ENCODE peak calls at places on chromosomes 2 and 18, in four cellular contexts. One of them, this sample, is unnamed.

GRCh38 chr2:30394096-30394495 is 53.0 kb upstream of the LCLAT1 start:
- DNase-seq in AG20443: no peak
- DNase-seq in NCI-H524 treated with DMSO at 0.1 percent for 48 hours: no peak
- DNase-seq in activated effector memory CD4-positive, alpha-beta T cell treated with anti-CD3 and anti-CD28 coated beads, Interleukin-2, amount 50 U/mL, for 16 hours: no peak
- DNase-seq in this sample: no peak

GRCh38 chr2:16014802-16015201 is 74.5 kb downstream of the MYCN start:
- DNase-seq in AG20443: no peak
- DNase-seq in NCI-H524 treated with DMSO at 0.1 percent for 48 hours: no peak
- DNase-seq in activated effector memory CD4-positive, alpha-beta T cell treated with anti-CD3 and anti-CD28 coated beads, Interleukin-2, amount 50 U/mL, for 16 hours: no peak
- DNase-seq in this sample: no peak

GRCh38 chr2:100653449-100654045 is 90.8 kb downstream of the PDCL3 start:
- DNase-seq in AG20443: no peak
- DNase-seq in NCI-H524 treated with DMSO at 0.1 percent for 48 hours: no peak
- DNase-seq in activated effector memory CD4-positive, alpha-beta T cell treated with anti-CD3 and anti-CD28 coated beads, Interleukin-2, amount 50 U/mL, for 16 hours: no peak
- DNase-seq in this sample: no peak

GRCh38 chr18:76219023-76219422 is 276.0 kb downstream of the ZNF516 start:
- DNase-seq in AG20443: no peak
- DNase-seq in NCI-H524 treated with DMSO at 0.1 percent for 48 hours: no peak
- DNase-seq in activated effector memory CD4-positive, alpha-beta T cell treated with anti-CD3 and anti-CD28 coated beads, Interleukin-2, amount 50 U/mL, for 16 hours: no peak
- DNase-seq in this sample: no peak

GRCh38 chr2:55460562-55460961 is 40.9 kb upstream of the CCDC88A start:
- DNase-seq in AG20443: peak
- DNase-seq in NCI-H524 treated with DMSO at 0.1 percent for 48 hours: no peak
- DNase-seq in activated effector memory CD4-positive, alpha-beta T cell treated with anti-CD3 and anti-CD28 coated beads, Interleukin-2, amount 50 U/mL, for 16 hours: no peak
- DNase-seq in this sample: no peak

GRCh38 chr2:230130668-230131364 is 62.1 kb upstream of the SLC16A14 start:
- DNase-seq in AG20443: peak
- DNase-seq in NCI-H524 treated with DMSO at 0.1 percent for 48 hours: no peak
- DNase-seq in activated effector memory CD4-positive, alpha-beta T cell treated with anti-CD3 and anti-CD28 coated beads, Interleukin-2, amount 50 U/mL, for 16 hours: no peak
- DNase-seq in this sample: no peak

GRCh38 chr18:46051731-46052461 is 20.2 kb downstream of the PSTPIP2 start:
- DNase-seq in AG20443: peak
- DNase-seq in NCI-H524 treated with DMSO at 0.1 percent for 48 hours: no peak
- DNase-seq in activated effector memory CD4-positive, alpha-beta T cell treated with anti-CD3 and anti-CD28 coated beads, Interleukin-2, amount 50 U/mL, for 16 hours: no peak
- DNase-seq in this sample: no peak

GRCh38 chr2:144438722-144439508 is 81.0 kb downstream of the ZEB2 start:
- DNase-seq in AG20443: no peak
- DNase-seq in NCI-H524 treated with DMSO at 0.1 percent for 48 hours: peak
- DNase-seq in activated effector memory CD4-positive, alpha-beta T cell treated with anti-CD3 and anti-CD28 coated beads, Interleukin-2, amount 50 U/mL, for 16 hours: no peak
- DNase-seq in this sample: no peak

GRCh38 chr2:197304556-197305011 is 6.0 kb downstream of the ANKRD44 start:
- DNase-seq in AG20443: no peak
- DNase-seq in NCI-H524 treated with DMSO at 0.1 percent for 48 hours: no peak
- DNase-seq in activated effector memory CD4-positive, alpha-beta T cell treated with anti-CD3 and anti-CD28 coated beads, Interleukin-2, amount 50 U/mL, for 16 hours: no peak
- DNase-seq in this sample: no peak

GRCh38 chr2:235766206-235766794 is 272.5 kb downstream of the AGAP1 start:
- DNase-seq in AG20443: peak
- DNase-seq in NCI-H524 treated with DMSO at 0.1 percent for 48 hours: peak
- DNase-seq in activated effector memory CD4-positive, alpha-beta T cell treated with anti-CD3 and anti-CD28 coated beads, Interleukin-2, amount 50 U/mL, for 16 hours: peak
- DNase-seq in this sample: no peak

GRCh38 chr2:119069781-119070180 is 88.8 kb downstream of the C1QL2 start:
- DNase-seq in AG20443: no peak
- DNase-seq in NCI-H524 treated with DMSO at 0.1 percent for 48 hours: no peak
- DNase-seq in activated effector memory CD4-positive, alpha-beta T cell treated with anti-CD3 and anti-CD28 coated beads, Interleukin-2, amount 50 U/mL, for 16 hours: no peak
- DNase-seq in this sample: no peak

GRCh38 chr2:7418343-7418742 is 501.1 kb downstream of the RNF144A start:
- DNase-seq in AG20443: peak
- DNase-seq in NCI-H524 treated with DMSO at 0.1 percent for 48 hours: no peak
- DNase-seq in activated effector memory CD4-positive, alpha-beta T cell treated with anti-CD3 and anti-CD28 coated beads, Interleukin-2, amount 50 U/mL, for 16 hours: no peak
- DNase-seq in this sample: no peak

GRCh38 chr2:161096336-161096735 is 63.9 kb upstream of the TANK start:
- DNase-seq in AG20443: no peak
- DNase-seq in NCI-H524 treated with DMSO at 0.1 percent for 48 hours: no peak
- DNase-seq in activated effector memory CD4-positive, alpha-beta T cell treated with anti-CD3 and anti-CD28 coated beads, Interleukin-2, amount 50 U/mL, for 16 hours: no peak
- DNase-seq in this sample: no peak

GRCh38 chr2:172674034-172674967 is 61.3 kb upstream of the RAPGEF4 start:
- DNase-seq in AG20443: peak
- DNase-seq in NCI-H524 treated with DMSO at 0.1 percent for 48 hours: no peak
- DNase-seq in activated effector memory CD4-positive, alpha-beta T cell treated with anti-CD3 and anti-CD28 coated beads, Interleukin-2, amount 50 U/mL, for 16 hours: peak
- DNase-seq in this sample: no peak

GRCh38 chr2:234881413-234882241 is 70.2 kb upstream of the SH3BP4 start:
- DNase-seq in AG20443: peak
- DNase-seq in NCI-H524 treated with DMSO at 0.1 percent for 48 hours: no peak
- DNase-seq in activated effector memory CD4-positive, alpha-beta T cell treated with anti-CD3 and anti-CD28 coated beads, Interleukin-2, amount 50 U/mL, for 16 hours: peak
- DNase-seq in this sample: no peak

GRCh38 chr2:70247364-70248144 is 874 bp downstream of the TIA1 start:
- DNase-seq in AG20443: no peak
- DNase-seq in NCI-H524 treated with DMSO at 0.1 percent for 48 hours: no peak
- DNase-seq in activated effector memory CD4-positive, alpha-beta T cell treated with anti-CD3 and anti-CD28 coated beads, Interleukin-2, amount 50 U/mL, for 16 hours: no peak
- DNase-seq in this sample: no peak

GRCh38 chr18:55334875-55335274 is 253.1 kb downstream of the TCF4 start:
- DNase-seq in AG20443: no peak
- DNase-seq in NCI-H524 treated with DMSO at 0.1 percent for 48 hours: no peak
- DNase-seq in activated effector memory CD4-positive, alpha-beta T cell treated with anti-CD3 and anti-CD28 coated beads, Interleukin-2, amount 50 U/mL, for 16 hours: no peak
- DNase-seq in this sample: no peak

GRCh38 chr2:46615555-46616487 is 136.5 kb downstream of the TMEM247 start:
- DNase-seq in AG20443: peak
- DNase-seq in NCI-H524 treated with DMSO at 0.1 percent for 48 hours: no peak
- DNase-seq in activated effector memory CD4-positive, alpha-beta T cell treated with anti-CD3 and anti-CD28 coated beads, Interleukin-2, amount 50 U/mL, for 16 hours: peak
- DNase-seq in this sample: no peak

GRCh38 chr2:235770909-235771820 is 277.3 kb downstream of the AGAP1 start:
- DNase-seq in AG20443: no peak
- DNase-seq in NCI-H524 treated with DMSO at 0.1 percent for 48 hours: no peak
- DNase-seq in activated effector memory CD4-positive, alpha-beta T cell treated with anti-CD3 and anti-CD28 coated beads, Interleukin-2, amount 50 U/mL, for 16 hours: no peak
- DNase-seq in this sample: no peak

GRCh38 chr2:208929489-208929864 is 494.4 kb upstream of the MAP2 start:
- DNase-seq in AG20443: no peak
- DNase-seq in NCI-H524 treated with DMSO at 0.1 percent for 48 hours: no peak
- DNase-seq in activated effector memory CD4-positive, alpha-beta T cell treated with anti-CD3 and anti-CD28 coated beads, Interleukin-2, amount 50 U/mL, for 16 hours: no peak
- DNase-seq in this sample: no peak

GRCh38 chr2:223668302-223668998 is 66.3 kb upstream of the SCG2 start:
- DNase-seq in AG20443: no peak
- DNase-seq in NCI-H524 treated with DMSO at 0.1 percent for 48 hours: no peak
- DNase-seq in activated effector memory CD4-positive, alpha-beta T cell treated with anti-CD3 and anti-CD28 coated beads, Interleukin-2, amount 50 U/mL, for 16 hours: no peak
- DNase-seq in this sample: no peak

GRCh38 chr2:36172828-36173227 is 182.8 kb upstream of the CRIM1 start:
- DNase-seq in AG20443: no peak
- DNase-seq in NCI-H524 treated with DMSO at 0.1 percent for 48 hours: no peak
- DNase-seq in activated effector memory CD4-positive, alpha-beta T cell treated with anti-CD3 and anti-CD28 coated beads, Interleukin-2, amount 50 U/mL, for 16 hours: no peak
- DNase-seq in this sample: no peak

GRCh38 chr18:7133181-7133580 is 15.6 kb upstream of the LAMA1 start:
- DNase-seq in AG20443: no peak
- DNase-seq in NCI-H524 treated with DMSO at 0.1 percent for 48 hours: no peak
- DNase-seq in activated effector memory CD4-positive, alpha-beta T cell treated with anti-CD3 and anti-CD28 coated beads, Interleukin-2, amount 50 U/mL, for 16 hours: no peak
- DNase-seq in this sample: no peak

GRCh38 chr2:80499095-80499494 is 194.5 kb upstream of the LRRTM1 start:
- DNase-seq in AG20443: peak
- DNase-seq in NCI-H524 treated with DMSO at 0.1 percent for 48 hours: peak
- DNase-seq in activated effector memory CD4-positive, alpha-beta T cell treated with anti-CD3 and anti-CD28 coated beads, Interleukin-2, amount 50 U/mL, for 16 hours: no peak
- DNase-seq in this sample: no peak